ENCODE peak calls at places on chromosomes 2 and 18, in four cellular contexts. M is K562, Z is WTC11, Q is HepG2. O is an unnamed sample.

GRCh38 chr2:237449193-237449797 is 35.3 kb upstream of the COL6A3 start:
- DNase-seq in M (no peak), Z (no peak), Q (no peak), O (no peak)

GRCh38 chr2:207133862-207134519 is 31.8 kb downstream of the KLF7 start:
- DNase-seq in M (no peak), Z (no peak), Q (no peak), O (peak; percentile 37)

GRCh38 chr2:77007668-77008067 is 514.5 kb downstream of the LRRTM4 start:
- DNase-seq in M (no peak), Z (no peak), Q (no peak), O (no peak)

GRCh38 chr2:71910277-71910676 is 237.4 kb downstream of the CYP26B1 start:
- DNase-seq in M (no peak), Z (no peak), Q (no peak), O (no peak)

GRCh38 chr2:205024822-205025518 is 479.7 kb downstream of the PARD3B start:
- DNase-seq in M (peak; percentile 67), Z (no peak), Q (peak; percentile 29), O (peak; percentile 26)

GRCh38 chr2:206260427-206261012 is 13.9 kb upstream of the ZDBF2 start:
- DNase-seq in M (no peak), Z (no peak), Q (peak; percentile 23), O (peak; percentile 56)

GRCh38 chr2:38074775-38075435 is 1.0 kb downstream of the CYP1B1 start:
- DNase-seq in M (no peak), Z (peak; percentile 55), Q (no peak), O (no peak)

GRCh38 chr2:55155764-55156221 is 76.3 kb downstream of the CLHC1 start:
- DNase-seq in M (no peak), Z (no peak), Q (no peak), O (no peak)

GRCh38 chr2:34447097-34447496 is 848.0 kb upstream of the FAM98A start:
- DNase-seq in M (no peak), Z (no peak), Q (no peak), O (no peak)

GRCh38 chr2:148650881-148651280 is 6.3 kb downstream of the EPC2 start:
- DNase-seq in M (no peak), Z (no peak), Q (no peak), O (no peak)

GRCh38 chr2:241859436-241860183 is 916 bp upstream of the PDCD1 start:
- DNase-seq in M (peak; percentile 71), Z (no peak), Q (no peak), O (no peak)

GRCh38 chr2:117763806-117764205 is 50.7 kb upstream of the DDX18 start:
- DNase-seq in M (no peak), Z (no peak), Q (no peak), O (no peak)

GRCh38 chr18:70289351-70290330 is 796 bp downstream of the SOCS6 start:
- DNase-seq in M (peak; percentile 51), Z (peak; percentile 60), Q (no peak), O (peak; percentile 8)

GRCh38 chr2:40329739-40330047 is 122.2 kb downstream of the SLC8A1 start:
- DNase-seq in M (no peak), Z (no peak), Q (no peak), O (no peak)

GRCh38 chr2:150450765-150451164 is 36.7 kb downstream of the RND3 start:
- DNase-seq in M (no peak), Z (no peak), Q (no peak), O (no peak)

GRCh38 chr2:191790737-191791136 is 56.2 kb downstream of the CAVIN2 start:
- DNase-seq in M (no peak), Z (no peak), Q (no peak), O (no peak)

GRCh38 chr2:191791953-191792560 is 54.8 kb downstream of the CAVIN2 start:
- DNase-seq in M (no peak), Z (no peak), Q (no peak), O (no peak)

GRCh38 chr2:191795711-191796110 is 51.2 kb downstream of the CAVIN2 start:
- DNase-seq in M (no peak), Z (no peak), Q (no peak), O (no peak)

GRCh38 chr2:191786694-191787093 is 60.2 kb downstream of the CAVIN2 start:
- DNase-seq in M (no peak), Z (no peak), Q (no peak), O (no peak)

GRCh38 chr2:191789791-191790190 is 57.1 kb downstream of the CAVIN2 start:
- DNase-seq in M (no peak), Z (no peak), Q (no peak), O (no peak)
- TF ChIP-seq SP1 in M (no peak), Z (no peak), Q (no peak), O (no peak)

GRCh38 chr2:222424729-222425671 is 657 bp downstream of the SGPP2 start:
- DNase-seq in M (no peak), Z (peak; percentile 42), Q (no peak), O (no peak)
- TF ChIP-seq ELF4 in M (no peak), Z (no peak), Q (no peak), O (no peak)

DNA sequence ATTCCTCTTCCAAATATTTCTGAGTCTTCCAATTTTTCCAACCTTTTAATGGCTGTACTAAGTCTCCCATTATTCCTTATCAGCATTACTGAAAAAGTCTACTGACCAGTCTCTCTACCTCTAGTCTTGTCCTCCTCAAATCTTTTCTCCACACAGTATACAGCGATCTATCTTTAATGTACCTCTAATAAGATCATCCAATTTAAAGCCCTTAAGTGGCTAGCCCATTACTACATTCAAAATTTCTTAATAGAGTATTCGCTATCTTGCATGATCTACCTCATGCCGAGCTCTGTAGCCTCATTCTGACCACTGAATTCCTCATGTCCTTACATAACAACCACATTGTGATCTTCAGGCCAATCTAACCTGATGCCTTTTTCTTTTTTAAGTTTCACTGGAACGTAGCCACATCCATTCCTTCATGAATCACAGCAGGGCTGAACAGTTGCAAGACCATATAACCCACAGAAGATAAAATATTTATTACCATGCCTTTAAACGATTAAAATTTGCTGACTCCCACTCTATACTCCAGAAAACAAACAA is 57.9 kb downstream of the SLC66A3 start:
- DNase-seq in M (no peak), Z (no peak), Q (no peak), O (no peak)
- TF ChIP-seq SP1 in M (no peak), Z (no peak), Q (no peak), O (no peak)

DNA sequence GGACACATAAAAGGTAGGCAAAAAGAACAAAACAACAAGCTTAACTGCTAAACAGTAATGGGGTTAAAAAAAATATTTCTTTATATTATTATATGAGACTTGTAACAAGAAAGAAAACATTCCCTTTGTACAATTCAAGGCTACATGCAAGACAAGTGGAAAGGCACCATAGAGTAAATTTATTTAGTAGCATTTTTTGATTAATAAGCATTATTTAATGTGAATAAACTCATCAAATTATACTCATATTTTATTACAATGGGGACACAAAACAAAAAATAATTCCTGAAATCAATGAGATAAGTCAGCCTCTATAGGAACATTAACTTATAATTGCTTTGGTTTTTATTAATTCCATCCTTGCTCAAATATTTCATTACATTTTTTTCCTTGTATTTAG is 809.2 kb downstream of the ERBB4 start:
- DNase-seq in M (no peak), Z (no peak), Q (no peak), O (no peak)
- TF ChIP-seq ELF4 in M (no peak), Z (no peak), Q (no peak), O (no peak)

DNA sequence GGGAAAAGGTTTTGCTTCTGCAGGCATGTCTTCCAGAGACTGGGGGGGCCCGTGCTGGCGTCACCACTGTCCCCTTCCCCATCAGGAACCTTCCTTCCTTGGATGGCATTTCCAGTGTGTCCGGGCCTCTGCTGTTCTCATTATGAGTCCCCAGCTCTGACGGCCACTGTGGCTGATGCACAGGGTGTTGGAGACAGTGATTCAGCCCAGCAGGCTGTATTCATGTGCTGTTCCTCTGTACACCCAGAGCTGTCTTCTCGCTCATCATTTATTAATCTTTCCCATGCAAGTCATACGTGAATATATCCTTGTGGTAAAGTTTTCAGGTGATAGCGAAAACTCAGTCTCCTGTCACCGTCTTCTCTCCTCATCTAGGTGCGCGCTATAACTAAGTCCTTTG is 57.7 kb downstream of the ASAP2 start:
- DNase-seq in M (no peak), Z (no peak), Q (no peak), O (no peak)
- TF ChIP-seq SP1 in M (no peak), Z (no peak), Q (no peak), O (no peak)

GRCh38 chr2:14909795-14910194 is 277.3 kb downstream of the LRATD1 start:
- DNase-seq in M (no peak), Z (no peak), Q (no peak), O (no peak)

GRCh38 chr2:14910659-14911058 is 278.1 kb downstream of the LRATD1 start:
- DNase-seq in M (no peak), Z (no peak), Q (no peak), O (no peak)

GRCh38 chr2:14905571-14905970 is 273.1 kb downstream of the LRATD1 start:
- DNase-seq in M (no peak), Z (no peak), Q (no peak), O (no peak)

GRCh38 chr2:14903709-14904374 is 271.3 kb downstream of the LRATD1 start:
- DNase-seq in M (peak; percentile 81), Z (peak; percentile 93), Q (peak; percentile 72), O (peak; percentile 78)

DNA sequence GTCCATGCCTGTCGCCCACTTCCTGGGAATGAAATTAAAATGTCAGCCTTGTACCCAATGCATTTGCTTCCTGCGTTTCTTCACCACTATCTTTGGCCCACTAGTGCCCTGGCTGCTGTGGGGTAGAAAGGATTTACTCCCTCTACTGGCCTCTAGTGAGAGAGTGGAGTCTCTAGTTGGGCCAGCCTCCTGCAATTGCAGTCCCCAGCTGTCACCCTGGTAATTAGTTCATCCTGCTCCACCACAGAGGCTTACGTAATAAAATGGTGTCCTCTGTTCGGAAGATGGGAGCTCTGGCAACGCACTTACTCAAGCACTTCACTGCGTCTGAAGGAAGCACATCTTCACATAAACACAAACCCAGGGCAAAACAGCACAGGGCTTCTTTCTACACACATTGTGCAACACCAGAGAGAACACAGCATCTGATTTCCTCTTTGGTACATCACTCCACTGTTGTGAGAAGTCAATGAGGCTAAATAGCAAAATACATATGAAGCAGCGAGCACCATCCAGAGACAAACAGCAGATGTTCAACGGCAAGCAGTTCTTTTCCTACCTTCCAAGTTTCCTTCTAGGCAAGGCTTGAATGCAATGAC is 274.6 kb downstream of the LRATD1 start:
- DNase-seq in M (peak; percentile 10), Z (no peak), Q (peak; percentile 13), O (peak; percentile 19)
- TF ChIP-seq ELF4 in M (no peak), Z (no peak), Q (no peak), O (no peak)

DNA sequence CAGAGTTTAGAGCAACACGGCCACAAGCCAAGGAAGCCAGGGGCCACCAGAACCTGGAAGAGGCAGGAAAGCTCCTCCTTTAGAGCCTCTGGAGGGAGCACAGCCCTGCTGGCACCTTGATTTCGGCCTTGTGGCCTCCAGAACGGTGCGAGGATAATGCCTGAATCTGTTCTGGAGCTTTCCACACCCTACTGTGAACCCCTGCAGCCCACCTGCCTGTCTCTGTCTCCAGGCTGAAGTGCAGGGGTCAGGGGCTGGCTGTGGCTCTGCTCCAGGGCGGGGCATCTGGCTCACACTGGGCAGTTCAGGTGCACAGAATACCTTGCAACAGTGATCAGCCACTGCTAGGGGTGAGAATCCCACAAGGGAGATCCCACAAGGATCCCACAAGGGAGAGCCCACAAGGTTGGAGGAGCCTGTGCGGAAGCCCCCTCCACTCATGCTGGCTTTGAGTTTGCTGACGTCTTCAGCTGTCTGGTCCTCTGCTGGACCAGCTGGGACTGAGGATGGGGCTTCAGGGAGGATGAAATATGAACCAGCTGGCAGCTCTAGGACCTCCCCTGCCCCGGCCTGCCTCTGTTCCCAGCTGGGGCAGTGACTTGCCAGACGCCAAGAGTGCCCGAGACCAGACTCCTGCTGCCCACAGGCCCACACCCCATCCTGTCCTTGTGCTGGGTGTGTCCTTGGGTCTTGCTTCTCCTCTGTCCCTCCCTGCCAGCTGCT is 56.4 kb upstream of the OTOS start:
- DNase-seq in M (no peak), Z (no peak), Q (no peak), O (no peak)
- TF ChIP-seq SP1 in M (no peak), Z (no peak), Q (no peak), O (no peak)

O was measured in HEK293T.